ENCODE peak calls at places on chromosome 16, in ten cellular contexts. Y, O, I, L, P, C, U, T, W and M are unnamed samples.

GRCh38 chr16:3022208-3022696 is 1.5 kb downstream of the HCFC1R1 start:
- DNase-seq in P (no peak), L (peak; percentile 96), T (peak; percentile 86), O (peak; percentile 93), Y (peak; percentile 90), W (peak; percentile 98), I (peak; percentile 88), C (peak; percentile 91), U (peak; percentile 82), M (peak; percentile 93)

GRCh38 chr16:78676351-78676750 is 576.9 kb downstream of the WWOX start:
- DNase-seq in P (no peak), C (no peak), U (no peak), L (peak; percentile 3), I (no peak), O (no peak), T (no peak), W (no peak), Y (no peak), M (no peak)

GRCh38 chr16:9308300-9309209 is 217.1 kb downstream of the HAPSTR1 start:
- DNase-seq in T (no peak), C (no peak), W (no peak), P (no peak), I (no peak), O (no peak), Y (no peak), L (no peak), U (no peak), M (no peak)

GRCh38 chr16:50674831-50675230 is 6.3 kb downstream of the SNX20 start:
- DNase-seq in C (no peak), O (no peak), L (no peak), T (no peak), U (no peak), W (no peak), P (no peak), Y (no peak), I (no peak), M (no peak)

GRCh38 chr16:55842369-55843104 is 9.6 kb upstream of the CES1 start:
- DNase-seq in I (no peak), C (no peak), L (peak; percentile 42), T (peak; percentile 5), O (peak; percentile 61), W (peak; percentile 47), U (peak; percentile 43), P (no peak), Y (peak; percentile 41), M (peak; percentile 48)

GRCh38 chr16:65032397-65032796 is 89.5 kb downstream of the CDH11 start:
- DNase-seq in Y (no peak), I (no peak), T (no peak), L (peak; percentile 27), U (no peak), O (peak; percentile 63), P (no peak), C (no peak), W (no peak), M (no peak)

GRCh38 chr16:75319513-75320401 is 68.3 kb upstream of the BCAR1 start:
- DNase-seq in O (peak; percentile 82), T (peak; percentile 84), I (no peak), C (no peak), L (peak; percentile 93), Y (peak; percentile 17), U (no peak), W (no peak), P (no peak), M (peak; percentile 52)

GRCh38 chr16:66510298-66510697 is 39.6 kb downstream of the TK2 start:
- DNase-seq in W (no peak), O (no peak), Y (no peak), C (no peak), P (no peak), I (no peak), U (no peak), T (no peak), L (no peak), M (no peak)

DNA sequence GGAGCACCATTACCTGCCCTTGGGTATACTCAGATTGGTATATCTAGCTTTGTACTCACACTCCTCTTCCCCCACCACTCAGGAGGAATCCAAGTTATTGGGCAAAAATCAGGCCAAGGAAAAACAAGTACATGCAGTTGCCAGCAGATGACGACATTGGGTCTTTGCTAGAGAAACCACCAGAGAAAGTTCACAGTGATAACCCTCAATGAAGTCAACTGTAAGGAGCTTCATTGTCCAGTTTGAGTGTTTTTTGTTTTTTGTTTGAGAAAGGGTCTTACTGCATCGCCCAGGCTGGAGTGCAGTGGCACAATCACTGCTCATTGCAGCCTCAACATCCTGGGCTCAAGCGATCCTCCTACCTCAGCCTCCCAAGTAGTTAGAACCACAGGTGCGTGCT is 34.6 kb upstream of the TOX3 start:
- DNase-seq in O (no peak), P (no peak), T (no peak), C (no peak), Y (no peak), L (no peak), I (no peak), W (peak; percentile 36), U (no peak), M (no peak)
- TF ChIP-seq CTCF in O (no peak), P (peak; percentile 27), T (peak; percentile 1), C (no peak), Y (peak; percentile 38), L (no peak), I (no peak), W (peak; percentile 49), U (peak; percentile 62), M (no peak)

GRCh38 chr16:11233727-11234376 is 22.2 kb downstream of the SOCS1 start:
- DNase-seq in U (no peak), O (no peak), P (no peak), Y (no peak), T (no peak), C (no peak), L (no peak), W (no peak), I (no peak), M (no peak)
- TF ChIP-seq CTCF in U (no peak), O (no peak), P (no peak), Y (no peak), T (no peak), C (no peak), L (no peak), W (no peak), I (no peak), M (no peak)

GRCh38 chr16:49558451-49558850 is 184.8 kb downstream of the C16orf78 start:
- DNase-seq in O (no peak), L (no peak), W (no peak), T (no peak), I (no peak), P (no peak), C (no peak), Y (no peak), U (no peak), M (no peak)

GRCh38 chr16:49557070-49557446 is 183.5 kb downstream of the C16orf78 start:
- DNase-seq in Y (no peak), O (no peak), T (no peak), W (no peak), U (no peak), L (no peak), P (peak; percentile 21), I (no peak), C (no peak), M (no peak)

GRCh38 chr16:49560018-49560830 is 186.6 kb downstream of the C16orf78 start:
- DNase-seq in O (peak; percentile 18), I (no peak), U (no peak), C (no peak), W (no peak), L (no peak), T (peak; percentile 11), Y (no peak), P (no peak), M (no peak)

GRCh38 chr16:49559242-49559641 is 185.6 kb downstream of the C16orf78 start:
- DNase-seq in W (no peak), I (no peak), L (no peak), Y (no peak), O (no peak), T (no peak), P (no peak), C (no peak), U (no peak), M (no peak)

GRCh38 chr16:49556252-49557069 is 182.9 kb downstream of the C16orf78 start:
- DNase-seq in O (peak; percentile 54), Y (peak; percentile 4), C (no peak), T (no peak), L (peak; percentile 7), W (no peak), P (peak; percentile 25), U (no peak), I (no peak), M (peak; percentile 47)
- TF ChIP-seq CTCF in O (peak; percentile 26), Y (peak; percentile 15), C (no peak), T (peak; percentile 39), L (peak; percentile 28), W (peak; percentile 30), P (peak; percentile 74), U (peak; percentile 72), I (peak; percentile 68), M (peak; percentile 47)

GRCh38 chr16:57734925-57735754 is 430 bp upstream of the KATNB1 start:
- DNase-seq in C (peak; percentile 98), W (peak; percentile 99), U (peak; percentile 100), I (peak; percentile 98), L (peak; percentile 100), T (peak; percentile 100), O (peak; percentile 100), Y (peak; percentile 99), P (peak; percentile 97), M (peak; percentile 100)

GRCh38 chr16:57738844-57739243 is 3.3 kb downstream of the KATNB1 start:
- DNase-seq in L (no peak), T (no peak), Y (no peak), C (no peak), P (no peak), I (no peak), W (no peak), U (no peak), O (no peak), M (no peak)

GRCh38 chr16:57734308-57734924 is 1.2 kb upstream of the KATNB1 start:
- DNase-seq in W (no peak), C (no peak), O (no peak), I (no peak), U (no peak), P (no peak), L (no peak), T (no peak), Y (no peak), M (no peak)

GRCh38 chr16:57735755-57736418 is at the start of gene KATNB1:
- DNase-seq in W (peak; percentile 33), C (no peak), L (peak; percentile 17), I (peak; percentile 18), U (no peak), P (no peak), T (no peak), Y (no peak), O (no peak), M (no peak)

DNA sequence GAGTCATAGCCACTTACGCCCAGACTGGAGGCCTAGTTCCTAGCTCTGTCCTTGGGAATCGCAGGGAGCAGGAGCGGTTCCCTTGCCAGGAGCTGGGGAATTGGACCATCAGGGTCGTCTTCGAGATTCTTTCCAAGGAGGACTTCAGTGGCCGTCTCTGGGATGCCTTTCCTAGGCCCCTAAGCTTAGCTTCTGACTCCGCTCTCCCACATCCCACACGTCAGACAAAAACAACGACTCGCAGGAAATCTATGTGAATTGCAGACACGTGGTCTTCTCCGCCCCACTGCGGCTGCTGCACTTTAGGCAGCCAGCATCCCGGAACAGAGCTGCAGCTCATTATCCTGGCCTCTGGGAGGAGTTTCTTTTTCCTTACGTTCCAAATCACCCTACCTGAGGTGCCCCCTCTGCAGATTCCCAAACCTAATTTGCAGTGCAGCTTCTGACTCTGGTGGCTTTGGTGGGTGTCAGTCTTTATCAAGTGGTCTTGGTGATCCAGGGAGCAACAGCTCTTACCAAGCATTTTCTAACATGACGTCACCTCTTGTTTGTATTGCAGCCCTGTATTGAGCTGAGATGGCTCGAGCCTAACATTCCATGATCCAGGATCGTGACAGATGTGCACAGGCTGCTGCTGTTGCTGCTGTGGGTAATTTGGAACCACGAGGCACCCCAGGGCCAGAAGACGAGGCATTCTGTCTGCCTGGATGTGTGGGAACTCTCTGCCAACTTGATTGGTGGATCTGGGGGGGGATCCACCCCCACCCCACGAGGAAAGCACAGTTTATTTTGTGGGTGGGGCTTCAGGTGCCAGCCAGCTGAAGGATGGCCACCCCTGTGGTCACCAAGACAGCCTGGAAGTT is 1.1 kb downstream of the KATNB1 start:
- DNase-seq in Y (peak; percentile 69), W (peak; percentile 58), U (peak; percentile 62), O (peak; percentile 82), I (peak; percentile 16), P (no peak), T (peak; percentile 33), L (peak; percentile 86), C (peak; percentile 68), M (peak; percentile 79)
- TF ChIP-seq CTCF in Y (peak; percentile 26), W (no peak), U (peak; percentile 13), O (peak; percentile 7), I (peak; percentile 20), P (peak; percentile 23), T (peak; percentile 23), L (peak; percentile 35), C (no peak), M (no peak)